ENCODE peak calls at places on chromosomes 3 and 15, in five cellular contexts. B is spleen, L is H1, W is stomach, H is breast epithelium. U is an unnamed sample. For H3K9me3, the result is how much of the 10 kb centered on the place peaks cover.

GRCh38 chr3:195148553-195148952 is 122.4 kb downstream of the XXYLT1 start:
- DNase-seq in L (no peak), H (no peak), B (no peak), W (no peak), U (no peak)

GRCh38 chr15:70098461-70099166 is 897 bp upstream of the TLE3 start:
- DNase-seq in L (no peak), B (peak), H (peak), W (peak), U (no peak)

GRCh38 chr15:62165029-62165792 is at the start of gene C2CD4B:
- DNase-seq in L (no peak), H (no peak), W (peak), B (peak), U (no peak)

GRCh38 chr3:29440321-29441019 is 159.6 kb downstream of the RBMS3 start:
- DNase-seq in L (no peak), H (no peak), W (no peak), B (no peak), U (no peak)

GRCh38 chr15:59812889-59813288 is 123.8 kb upstream of the BNIP2 start:
- DNase-seq in B (no peak), L (no peak), H (no peak), W (no peak), U (no peak)

GRCh38 chr3:41053220-41053619 is 146.1 kb upstream of the CTNNB1 start:
- DNase-seq in L (no peak), W (no peak), H (peak), B (no peak), U (no peak)

GRCh38 chr3:22951910-22952309 is 251.2 kb upstream of the UBE2E2 start:
- DNase-seq in L (no peak), W (no peak), B (no peak), H (no peak), U (no peak)

GRCh38 chr15:45022871-45023658 is at the start of gene SORD:
- DNase-seq in B (peak), H (peak), L (peak), W (peak), U (no peak)

GRCh38 chr15:44370830-44371229 is 56.6 kb upstream of the CTDSPL2 start:
- DNase-seq in L (no peak), B (no peak), H (no peak), W (no peak), U (no peak)

GRCh38 chr3:128859573-128860154 is 19.8 kb upstream of the ACAD9 start:
- DNase-seq in H (no peak), W (no peak), L (no peak), B (no peak), U (no peak)

GRCh38 chr15:83206971-83207621 is 527 bp downstream of the HDGFL3 start:
- DNase-seq in W (peak), L (no peak), H (no peak), B (peak), U (no peak)

GRCh38 chr15:85671156-85671555 is 123.6 kb downstream of the KLHL25 start:
- DNase-seq in H (no peak), L (no peak), B (no peak), W (no peak), U (no peak)

GRCh38 chr3:102163039-102163817 is 271.6 kb upstream of the ZPLD1 start:
- DNase-seq in B (no peak), W (peak), H (peak), L (no peak), U (peak)

GRCh38 chr3:123559040-123559861 is 25.6 kb downstream of the HACD2 start:
- DNase-seq in W (no peak), H (no peak), L (no peak), B (no peak), U (peak)

GRCh38 chr15:79370716-79371115 is 59.8 kb downstream of the TMED3 start:
- DNase-seq in H (no peak), W (no peak), L (no peak), B (no peak), U (no peak)

GRCh38 chr3:12750223-12750622 is 8.8 kb downstream of the TMEM40 start:
- DNase-seq in B (no peak), W (peak), L (no peak), H (peak), U (no peak)

GRCh38 chr3:111859974-111860859 is 1.2 kb downstream of the PHLDB2 start:
- DNase-seq in L (peak), B (peak), W (peak), H (peak), U (peak)

GRCh38 chr3:136547293-136547692 is 204.9 kb downstream of the STAG1 start:
- DNase-seq in L (no peak), B (no peak), H (no peak), W (no peak), U (no peak)

GRCh38 chr15:88701561-88702095 is 62.8 kb downstream of the ISG20 start:
- DNase-seq in B (no peak), W (no peak), L (no peak), H (no peak), U (no peak)

GRCh38 chr3:127777332-127777731 is 45.0 kb downstream of the MGLL start:
- DNase-seq in H (no peak), W (no peak), B (peak), L (no peak), U (no peak)

GRCh38 chr15:42140383-42141070 is 15.9 kb downstream of the PLA2G4F start:
- DNase-seq in L (no peak), W (no peak), B (peak), H (no peak), U (no peak)

GRCh38 chr15:66743703-66744536 is 41.9 kb downstream of the SMAD6 start:
- DNase-seq in B (no peak), W (peak), L (no peak), H (no peak), U (no peak)

GRCh38 chr3:37223084-37223975 is 48.9 kb upstream of the LRRFIP2 start:
- DNase-seq in L (no peak), B (no peak), W (no peak), H (no peak), U (no peak)

GRCh38 chr15:99507732-99508571 is 57.8 kb upstream of the MEF2A start:
- DNase-seq in H (no peak), B (peak), L (no peak), W (no peak), U (no peak)

GRCh38 chr15:79593119-79593869 is 161.2 kb downstream of the MINAR1 start:
- DNase-seq in H (no peak), L (no peak), B (no peak), W (no peak), U (no peak)

GRCh38 chr3:101888653-101889052 is 39.3 kb downstream of the NFKBIZ start:
- DNase-seq in B (no peak), W (no peak), H (no peak), L (no peak), U (no peak)

GRCh38 chr15:74795961-74796625 is 14.2 kb downstream of the CSK start:
- DNase-seq in W (no peak), B (no peak), L (no peak), H (no peak), U (no peak)

GRCh38 chr15:68371160-68371559 is 60.8 kb downstream of the ITGA11 start:
- DNase-seq in W (no peak), H (no peak), B (no peak), L (no peak), U (no peak)

GRCh38 chr15:24756101-24756500 is 80.5 kb downstream of the NPAP1 start:
- DNase-seq in W (no peak), B (no peak), H (no peak), L (no peak), U (no peak)

GRCh38 chr15:72284781-72285180 is 12.4 kb upstream of the PARP6 start:
- DNase-seq in H (no peak), L (no peak), W (no peak), B (no peak), U (no peak)

GRCh38 chr3:59308001-59308400 is 258.2 kb upstream of the CFAP20DC start:
- DNase-seq in H (no peak), L (no peak), W (no peak), B (no peak), U (no peak)

GRCh38 chr3:72258366-72258765 is 473.4 kb upstream of the PROK2 start:
- DNase-seq in W (no peak), H (no peak), L (no peak), B (no peak), U (no peak)

GRCh38 chr3:39106281-39107055 is 959 bp downstream of the GORASP1 start:
- DNase-seq in W (no peak), H (no peak), B (no peak), L (no peak), U (no peak)

DNA sequence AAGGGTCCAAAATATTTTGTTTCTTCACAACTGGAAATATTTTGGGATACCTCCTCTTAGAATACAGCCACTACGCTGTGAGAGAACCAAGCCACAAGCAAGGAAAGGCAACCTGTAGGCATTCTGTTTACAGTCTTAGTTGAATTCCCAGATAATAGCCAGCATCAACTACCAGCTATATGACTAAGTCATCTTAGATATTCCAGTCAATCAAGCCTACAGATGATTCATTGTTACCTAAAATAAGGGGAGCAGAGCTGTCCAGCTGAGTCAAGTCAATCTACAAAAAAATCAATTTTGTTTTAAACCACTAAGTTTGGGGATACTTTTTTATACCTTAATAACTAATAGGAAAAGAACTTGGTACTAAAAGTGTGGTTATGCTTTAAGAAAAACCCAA is 526.4 kb upstream of the DPPA4 start:
- DNase-seq in W (no peak), B (no peak), H (no peak), L (no peak), U (no peak)
- H3K9me3 ChIP-seq in W (under half), B (under half), H (under half), L (under half), U (under half)

GRCh38 chr3:89238836-89239235 is 131.4 kb downstream of the EPHA3 start:
- DNase-seq in W (no peak), L (no peak), H (no peak), B (no peak), U (no peak)
- TF ChIP-seq POLR2AphosphoS5 in W (no peak), L (no peak), H (no peak), B (no peak), U (no peak)

GRCh38 chr15:58748040-58748786 is 1.3 kb downstream of the ADAM10 start:
- DNase-seq in L (no peak), H (no peak), B (no peak), W (no peak), U (no peak)
- H3K27ac ChIP-seq in L (peak), H (peak), B (peak), W (peak), U (no peak)

GRCh38 chr3:42473083-42473932 is 29.1 kb upstream of the VIPR1 start:
- DNase-seq in W (peak), B (no peak), H (peak), L (no peak), U (no peak)

GRCh38 chr3:42477696-42478095 is 24.7 kb upstream of the VIPR1 start:
- DNase-seq in B (no peak), L (no peak), H (no peak), W (no peak), U (no peak)

GRCh38 chr3:42476225-42477160 is 25.9 kb upstream of the VIPR1 start:
- DNase-seq in W (peak), L (no peak), B (no peak), H (peak), U (no peak)

GRCh38 chr3:42478830-42479229 is 23.6 kb upstream of the VIPR1 start:
- DNase-seq in W (no peak), L (no peak), H (no peak), B (no peak), U (no peak)
- H3K9me3 ChIP-seq in W (under half), L (under half), H (under half), B (under half), U (under half)

GRCh38 chr3:149463921-149464320 is 10.6 kb upstream of the TM4SF4 start:
- DNase-seq in H (no peak), W (no peak), L (no peak), B (no peak), U (no peak)
- TF ChIP-seq POLR2AphosphoS5 in H (no peak), W (no peak), L (no peak), B (no peak), U (no peak)

GRCh38 chr3:151169700-151170224 is 33.3 kb downstream of the GPR171 start:
- DNase-seq in W (no peak), H (no peak), B (peak), L (no peak), U (no peak)

GRCh38 chr3:151175952-151176351 is 27.1 kb downstream of the GPR171 start:
- DNase-seq in B (no peak), L (no peak), H (no peak), W (no peak), U (no peak)

GRCh38 chr3:151168269-151169094 is 34.5 kb downstream of the GPR171 start:
- DNase-seq in L (peak), H (peak), W (peak), B (peak), U (peak)

GRCh38 chr3:151169262-151169661 is 33.8 kb downstream of the GPR171 start:
- DNase-seq in W (no peak), B (peak), H (no peak), L (no peak), U (no peak)

GRCh38 chr3:151171145-151171544 is 31.9 kb downstream of the GPR171 start:
- DNase-seq in W (no peak), B (no peak), H (no peak), L (no peak), U (no peak)
- H3K27ac ChIP-seq in W (peak), B (no peak), H (no peak), L (no peak), U (no peak)

GRCh38 chr15:40217166-40217785 is 21.6 kb upstream of the PAK6 start:
- DNase-seq in L (no peak), W (peak), H (peak), B (no peak), U (peak)
- H3K9me3 ChIP-seq in L (under half), W (under half), H (under half), B (under half), U (under half)